ENCODE peak calls at places on chromosomes 13 and 19, in seven cellular contexts. M is frontal cortex; N is NCI-H1417 treated with DMSO at 0.1 percent for 48 hours; J is AG04450; R is NCI-H82; D is stimulated activated naive B cell treated with anti-CD40 and anti-IgM and Interleukin-4, amounts not matched to agents 10 μg/mL and 1 μg/mL and 100 μg/mL, for 72 hours; H is fibroblast of mammary gland. Q is an unnamed sample.

GRCh38 chr19:49340069-49340864 is 5.1 kb downstream of the CD37 start:
- DNase-seq in M (no peak), N (peak), J (no peak), R (peak), D (peak), H (no peak), Q (peak)

GRCh38 chr13:81304121-81304659 is 963.3 kb upstream of the SPRY2 start:
- DNase-seq in M (no peak), N (no peak), J (no peak), R (no peak), D (no peak), H (no peak), Q (no peak)

GRCh38 chr19:11453468-11454341 is 18.3 kb downstream of the PRKCSH start:
- DNase-seq in M (peak), N (no peak), J (no peak), R (peak), D (no peak), H (no peak), Q (no peak)

GRCh38 chr19:48254529-48254970 is 1.2 kb downstream of the CARD8 start:
- DNase-seq in M (no peak), N (no peak), J (no peak), R (no peak), D (no peak), H (no peak), Q (no peak)

GRCh38 chr13:46663216-46663615 is 110.2 kb downstream of the LRCH1 start:
- DNase-seq in M (no peak), N (no peak), J (no peak), R (peak), D (no peak), H (no peak), Q (peak)

GRCh38 chr19:8311461-8312260 is 3.5 kb upstream of the CD320 start:
- DNase-seq in M (no peak), N (no peak), J (no peak), R (no peak), D (no peak), H (no peak), Q (peak)

GRCh38 chr19:12794196-12794921 is 3.1 kb downstream of the JUNB start:
- DNase-seq in M (no peak), N (no peak), J (no peak), R (no peak), D (no peak), H (peak), Q (no peak)

GRCh38 chr13:108959254-108959653 is 329.8 kb downstream of the MYO16 start:
- DNase-seq in M (no peak), N (no peak), J (no peak), R (no peak), D (no peak), H (no peak), Q (peak)

GRCh38 chr19:35712910-35713845 is 4.6 kb upstream of the KMT2B start:
- DNase-seq in M (no peak), N (no peak), J (no peak), R (no peak), D (peak), H (peak), Q (no peak)

GRCh38 chr13:91135376-91135775 is 212.1 kb upstream of the MIR17HG start:
- DNase-seq in M (no peak), N (no peak), J (no peak), R (no peak), D (no peak), H (no peak), Q (no peak)

GRCh38 chr13:34698953-34699352 is 243.1 kb upstream of the NBEA start:
- DNase-seq in M (no peak), N (no peak), J (no peak), R (no peak), D (no peak), H (peak), Q (no peak)

GRCh38 chr13:81442904-81443303 is 1102.0 kb upstream of the SPRY2 start:
- DNase-seq in M (no peak), N (no peak), J (no peak), R (no peak), D (no peak), H (no peak), Q (no peak)

GRCh38 chr19:57406516-57407123 is 4.3 kb upstream of the ZNF17 start:
- DNase-seq in M (no peak), N (no peak), J (peak), R (peak), D (peak), H (peak), Q (peak)

GRCh38 chr19:29001006-29001921 is 211.7 kb downstream of the UQCRFS1 start:
- DNase-seq in M (no peak), N (no peak), J (no peak), R (no peak), D (no peak), H (no peak), Q (no peak)

GRCh38 chr13:71852082-71852481 is 14.9 kb downstream of the DACH1 start:
- DNase-seq in M (no peak), N (no peak), J (no peak), R (peak), D (no peak), H (no peak), Q (no peak)

GRCh38 chr19:1911098-1911497 is 5.9 kb downstream of the ADAT3 start:
- DNase-seq in M (no peak), N (no peak), J (no peak), R (no peak), D (no peak), H (no peak), Q (no peak)

GRCh38 chr19:55041627-55042343 is 3.7 kb upstream of the GP6 start:
- DNase-seq in M (no peak), N (no peak), J (no peak), R (no peak), D (no peak), H (no peak), Q (peak)

GRCh38 chr19:54429545-54430227 is 14.4 kb downstream of the TTYH1 start:
- DNase-seq in M (no peak), N (no peak), J (no peak), R (no peak), D (no peak), H (no peak), Q (no peak)

GRCh38 chr19:47663435-47663910 is 49.7 kb upstream of the EHD2 start:
- DNase-seq in M (no peak), N (no peak), J (peak), R (no peak), D (no peak), H (peak), Q (no peak)

GRCh38 chr19:49136771-49137171 is 17.4 kb downstream of the PPFIA3 start:
- DNase-seq in M (no peak), N (no peak), J (no peak), R (no peak), D (no peak), H (no peak), Q (no peak)

GRCh38 chr13:39493966-39494365 is 109.0 kb downstream of the LHFPL6 start:
- DNase-seq in M (no peak), N (no peak), J (no peak), R (no peak), D (no peak), H (no peak), Q (peak)

GRCh38 chr13:113121183-113121927 is 1.2 kb upstream of the F10 start:
- DNase-seq in M (no peak), N (no peak), J (no peak), R (no peak), D (no peak), H (no peak), Q (no peak)

GRCh38 chr13:102690883-102691282 is 4.0 kb downstream of the METTL21C start:
- DNase-seq in M (no peak), N (no peak), J (no peak), R (no peak), D (no peak), H (no peak), Q (no peak)

GRCh38 chr19:46634656-46635218 is 1.3 kb downstream of the GNG8 start:
- DNase-seq in M (no peak), N (peak), J (no peak), R (peak), D (no peak), H (no peak), Q (no peak)

GRCh38 chr13:73339086-73339485 is 280.3 kb downstream of the KLF5 start:
- DNase-seq in M (no peak), N (no peak), J (no peak), R (no peak), D (no peak), H (no peak), Q (no peak)

GRCh38 chr13:32804673-32805260 is 211.5 kb upstream of the KL start:
- DNase-seq in M (no peak), N (no peak), J (no peak), R (no peak), D (no peak), H (peak), Q (no peak)

GRCh38 chr19:52748336-52748950 is 13.6 kb upstream of the ZNF611 start:
- DNase-seq in M (no peak), N (no peak), J (no peak), R (peak), D (no peak), H (peak), Q (peak)

GRCh38 chr13:98541701-98542203 is 35.2 kb downstream of the STK24 start:
- DNase-seq in M (no peak), N (no peak), J (no peak), R (no peak), D (no peak), H (peak), Q (peak)

GRCh38 chr13:24087611-24088235 is 72.8 kb upstream of the SPATA13 start:
- DNase-seq in M (no peak), N (no peak), J (no peak), R (no peak), D (no peak), H (no peak), Q (no peak)

GRCh38 chr13:48412881-48413351 is at the start of gene LPAR6:
- DNase-seq in M (no peak), N (no peak), J (no peak), R (peak), D (no peak), H (peak), Q (peak)